ENCODE peak calls at places on chromosomes 16 and 17, in five cellular contexts. One of them, this sample, is unnamed.

GRCh38 chr16:53611151-53611802 is 92.4 kb downstream of the RPGRIP1L start:
- DNase-seq in left ventricle myocardium inferior: no peak
- DNase-seq in ascending aorta: no peak
- DNase-seq in Peyer's patch: no peak
- DNase-seq in Caco-2: no peak
- DNase-seq in this sample: no peak

GRCh38 chr17:10744509-10745000 is 14.7 kb upstream of the TMEM220 start:
- DNase-seq in ascending aorta: no peak
- DNase-seq in Peyer's patch: peak
- DNase-seq in left ventricle myocardium inferior: no peak
- DNase-seq in Caco-2: peak
- DNase-seq in this sample: no peak

GRCh38 chr17:56038136-56038535 is 115.1 kb upstream of the ANKFN1 start:
- DNase-seq in Peyer's patch: no peak
- DNase-seq in Caco-2: no peak
- DNase-seq in left ventricle myocardium inferior: no peak
- DNase-seq in ascending aorta: no peak
- DNase-seq in this sample: no peak

GRCh38 chr17:15649861-15650391 is 30.4 kb upstream of the FBXW10B start:
- DNase-seq in Caco-2: no peak
- DNase-seq in Peyer's patch: no peak
- DNase-seq in left ventricle myocardium inferior: no peak
- DNase-seq in ascending aorta: no peak
- DNase-seq in this sample: no peak

GRCh38 chr17:81710514-81711308 is 1.4 kb upstream of the SLC25A10 start:
- DNase-seq in ascending aorta: no peak
- DNase-seq in Caco-2: no peak
- DNase-seq in Peyer's patch: no peak
- DNase-seq in left ventricle myocardium inferior: no peak
- DNase-seq in this sample: no peak

GRCh38 chr16:86365513-86366040 is 144.8 kb upstream of the FOXF1 start:
- DNase-seq in ascending aorta: no peak
- DNase-seq in left ventricle myocardium inferior: no peak
- DNase-seq in Peyer's patch: no peak
- DNase-seq in Caco-2: no peak
- DNase-seq in this sample: no peak

GRCh38 chr17:74480290-74480689 is 13.9 kb downstream of the CD300A start:
- DNase-seq in Caco-2: no peak
- DNase-seq in Peyer's patch: no peak
- DNase-seq in ascending aorta: no peak
- DNase-seq in left ventricle myocardium inferior: no peak
- DNase-seq in this sample: no peak

GRCh38 chr16:27550582-27550920 is 607 bp downstream of the KATNIP start:
- DNase-seq in ascending aorta: no peak
- DNase-seq in left ventricle myocardium inferior: no peak
- DNase-seq in Peyer's patch: no peak
- DNase-seq in Caco-2: no peak
- DNase-seq in this sample: no peak

GRCh38 chr17:60039096-60039495 is 39.6 kb downstream of the HEATR6 start:
- DNase-seq in Caco-2: no peak
- DNase-seq in ascending aorta: no peak
- DNase-seq in Peyer's patch: no peak
- DNase-seq in left ventricle myocardium inferior: no peak
- DNase-seq in this sample: no peak

GRCh38 chr17:39641883-39642282 is 4.9 kb downstream of the STARD3 start:
- DNase-seq in left ventricle myocardium inferior: no peak
- DNase-seq in Caco-2: no peak
- DNase-seq in Peyer's patch: no peak
- DNase-seq in ascending aorta: no peak
- DNase-seq in this sample: no peak

GRCh38 chr16:66913081-66913480 is 5.6 kb downstream of the CDH16 start:
- DNase-seq in Caco-2: no peak
- DNase-seq in ascending aorta: no peak
- DNase-seq in Peyer's patch: no peak
- DNase-seq in left ventricle myocardium inferior: no peak
- DNase-seq in this sample: no peak

GRCh38 chr16:19184823-19185509 is 16.9 kb downstream of the SYT17 start:
- DNase-seq in ascending aorta: no peak
- DNase-seq in Peyer's patch: no peak
- DNase-seq in Caco-2: no peak
- DNase-seq in left ventricle myocardium inferior: no peak
- DNase-seq in this sample: no peak

GRCh38 chr16:28977703-28978641 is 3.4 kb downstream of the SPNS1 start:
- DNase-seq in ascending aorta: no peak
- DNase-seq in left ventricle myocardium inferior: no peak
- DNase-seq in Caco-2: no peak
- DNase-seq in Peyer's patch: no peak
- DNase-seq in this sample: peak

GRCh38 chr16:64445649-64446048 is 676.2 kb downstream of the CDH11 start:
- DNase-seq in left ventricle myocardium inferior: no peak
- DNase-seq in Caco-2: no peak
- DNase-seq in ascending aorta: no peak
- DNase-seq in Peyer's patch: no peak
- DNase-seq in this sample: no peak

GRCh38 chr16:85878875-85879274 is 20.1 kb upstream of the IRF8 start:
- DNase-seq in left ventricle myocardium inferior: no peak
- DNase-seq in Peyer's patch: no peak
- DNase-seq in ascending aorta: no peak
- DNase-seq in Caco-2: peak
- DNase-seq in this sample: no peak

GRCh38 chr17:40350410-40351184 is 13.9 kb downstream of the GJD3 start:
- DNase-seq in left ventricle myocardium inferior: no peak
- DNase-seq in Peyer's patch: no peak
- DNase-seq in Caco-2: no peak
- DNase-seq in ascending aorta: no peak
- DNase-seq in this sample: no peak

GRCh38 chr17:10844667-10845387 is 6.9 kb upstream of the PIRT start:
- DNase-seq in ascending aorta: no peak
- DNase-seq in Peyer's patch: peak
- DNase-seq in left ventricle myocardium inferior: peak
- DNase-seq in Caco-2: peak
- DNase-seq in this sample: peak

GRCh38 chr17:32755045-32755805 is 121.7 kb downstream of the MYO1D start:
- DNase-seq in Peyer's patch: no peak
- DNase-seq in ascending aorta: no peak
- DNase-seq in Caco-2: no peak
- DNase-seq in left ventricle myocardium inferior: no peak
- DNase-seq in this sample: peak

GRCh38 chr16:67942200-67942509 is 1.8 kb downstream of the LCAT start:
- DNase-seq in Peyer's patch: no peak
- DNase-seq in ascending aorta: no peak
- DNase-seq in left ventricle myocardium inferior: no peak
- DNase-seq in Caco-2: peak
- DNase-seq in this sample: peak

GRCh38 chr16:12242516-12242915 is 266.0 kb downstream of the SNX29 start:
- DNase-seq in Caco-2: no peak
- DNase-seq in left ventricle myocardium inferior: no peak
- DNase-seq in Peyer's patch: no peak
- DNase-seq in ascending aorta: no peak
- DNase-seq in this sample: no peak

GRCh38 chr16:78505544-78506371 is 406.3 kb downstream of the WWOX start:
- DNase-seq in Peyer's patch: no peak
- DNase-seq in Caco-2: peak
- DNase-seq in left ventricle myocardium inferior: peak
- DNase-seq in ascending aorta: no peak
- DNase-seq in this sample: no peak

GRCh38 chr17:35025541-35025940 is 38.0 kb downstream of the RFFL start:
- DNase-seq in Peyer's patch: no peak
- DNase-seq in Caco-2: no peak
- DNase-seq in left ventricle myocardium inferior: no peak
- DNase-seq in ascending aorta: no peak
- DNase-seq in this sample: no peak

GRCh38 chr17:9865585-9865984 is 39.5 kb downstream of the RCVRN start:
- DNase-seq in Caco-2: no peak
- DNase-seq in left ventricle myocardium inferior: no peak
- DNase-seq in ascending aorta: no peak
- DNase-seq in Peyer's patch: no peak
- DNase-seq in this sample: no peak

GRCh38 chr16:11796227-11797165 is 562 bp downstream of the ZC3H7A start:
- DNase-seq in Peyer's patch: peak
- DNase-seq in ascending aorta: no peak
- DNase-seq in Caco-2: peak
- DNase-seq in left ventricle myocardium inferior: peak
- DNase-seq in this sample: peak

GRCh38 chr17:35082073-35082657 is 18.7 kb upstream of the RFFL start:
- DNase-seq in left ventricle myocardium inferior: no peak
- DNase-seq in Caco-2: no peak
- DNase-seq in ascending aorta: no peak
- DNase-seq in Peyer's patch: no peak
- DNase-seq in this sample: no peak

GRCh38 chr16:85921026-85921425 is 22.1 kb downstream of the IRF8 start:
- DNase-seq in ascending aorta: no peak
- DNase-seq in Caco-2: no peak
- DNase-seq in left ventricle myocardium inferior: no peak
- DNase-seq in Peyer's patch: no peak
- DNase-seq in this sample: no peak

GRCh38 chr16:89873822-89874689 is 664 bp downstream of the TCF25 start:
- DNase-seq in Caco-2: peak
- DNase-seq in ascending aorta: peak
- DNase-seq in left ventricle myocardium inferior: peak
- DNase-seq in Peyer's patch: peak
- DNase-seq in this sample: peak
- TF ChIP-seq CTCF in Caco-2: no peak
- TF ChIP-seq CTCF in ascending aorta: no peak
- TF ChIP-seq CTCF in left ventricle myocardium inferior: no peak
- TF ChIP-seq CTCF in Peyer's patch: no peak
- TF ChIP-seq CTCF in this sample: no peak

DNA sequence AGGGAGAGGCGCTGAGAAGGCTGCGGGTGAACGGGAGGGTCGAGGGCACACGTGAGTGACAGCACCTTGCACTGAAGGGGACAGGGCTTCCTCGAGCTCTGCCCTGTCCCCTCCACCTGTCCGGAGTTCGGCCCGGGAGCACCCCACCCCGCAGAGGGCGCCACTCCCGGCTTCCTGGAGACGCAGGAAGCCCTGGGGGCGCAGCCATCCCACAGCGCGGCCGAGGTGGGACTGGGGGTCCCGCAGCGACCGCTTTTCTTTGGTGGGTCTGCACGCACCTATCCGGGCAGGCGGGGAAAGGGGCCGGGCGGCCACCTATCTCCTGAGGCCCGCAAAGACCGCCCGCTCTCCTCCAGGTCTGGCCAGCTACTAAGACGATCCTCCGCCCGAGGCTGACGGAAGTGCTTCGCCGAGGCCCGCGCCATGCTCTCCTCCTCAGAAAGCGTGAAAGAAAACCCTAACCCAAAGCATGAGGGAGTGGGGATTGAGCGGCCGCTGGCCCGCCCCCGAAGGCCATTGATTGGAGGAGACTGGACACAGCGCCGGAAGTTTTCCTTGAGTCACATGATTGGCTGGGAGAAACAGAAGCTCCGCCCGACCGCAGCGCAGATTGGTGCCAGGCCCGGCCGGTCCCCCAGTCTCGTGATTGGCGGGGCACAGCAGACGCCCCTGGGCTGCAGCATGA is 34.4 kb downstream of the DDX19A start:
- DNase-seq in Peyer's patch: peak
- DNase-seq in left ventricle myocardium inferior: peak
- DNase-seq in Caco-2: peak
- DNase-seq in ascending aorta: peak
- DNase-seq in this sample: peak
- TF ChIP-seq CTCF in Peyer's patch: no peak
- TF ChIP-seq CTCF in left ventricle myocardium inferior: peak
- TF ChIP-seq CTCF in Caco-2: peak
- TF ChIP-seq CTCF in ascending aorta: peak
- TF ChIP-seq CTCF in this sample: peak

GRCh38 chr17:44083250-44083849 is 12.8 kb downstream of the G6PC3 start:
- DNase-seq in Caco-2: peak
- DNase-seq in Peyer's patch: no peak
- DNase-seq in left ventricle myocardium inferior: no peak
- DNase-seq in ascending aorta: no peak
- DNase-seq in this sample: no peak
- TF ChIP-seq CTCF in Caco-2: peak
- TF ChIP-seq CTCF in Peyer's patch: peak
- TF ChIP-seq CTCF in left ventricle myocardium inferior: peak
- TF ChIP-seq CTCF in ascending aorta: no peak
- TF ChIP-seq CTCF in this sample: peak

DNA sequence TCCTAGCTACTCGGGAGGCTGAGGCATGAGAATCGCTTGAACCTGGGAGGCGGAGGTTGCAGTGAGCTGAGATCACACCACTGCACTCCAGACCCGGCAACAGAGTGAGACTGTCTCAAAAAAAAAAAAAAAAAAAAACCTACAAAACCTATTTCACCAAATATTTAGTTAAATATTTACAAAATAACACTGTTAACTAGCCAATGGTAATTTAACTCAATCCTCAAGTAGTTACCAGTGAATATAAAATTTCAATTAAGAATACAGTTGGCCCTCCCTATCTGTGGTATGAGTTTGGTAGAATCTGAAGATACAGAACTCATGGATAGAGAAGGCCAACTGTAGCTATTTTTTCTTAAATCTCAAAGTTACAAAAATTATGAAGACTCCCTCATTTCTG is 247.4 kb downstream of the SOX9 start:
- DNase-seq in left ventricle myocardium inferior: no peak
- DNase-seq in ascending aorta: no peak
- DNase-seq in Caco-2: no peak
- DNase-seq in Peyer's patch: no peak
- DNase-seq in this sample: no peak
- TF ChIP-seq CTCF in left ventricle myocardium inferior: no peak
- TF ChIP-seq CTCF in ascending aorta: no peak
- TF ChIP-seq CTCF in Caco-2: no peak
- TF ChIP-seq CTCF in Peyer's patch: no peak
- TF ChIP-seq CTCF in this sample: no peak